ENCODE peak calls at places on chromosomes 6 and 20, in eight cellular contexts. Z is right atrium auricular region, N is astrocyte of the cerebellum, Q is neural progenitor cell, G is heart left ventricle, K is sigmoid colon, D is breast epithelium, V is GM12865. X is an unnamed sample.

GRCh38 chr6:166500246-166500645 is 86.2 kb downstream of the RAMACL start:
- DNase-seq in G (no peak), D (no peak), K (peak), Q (no peak), V (no peak), N (no peak), Z (no peak), X (no peak)

GRCh38 chr6:158040051-158040803 is 58.6 kb downstream of the SYNJ2 start:
- DNase-seq in V (peak), G (no peak), D (no peak), Q (no peak), N (peak), K (peak), Z (no peak), X (peak)

GRCh38 chr20:55424968-55425367 is 580.4 kb downstream of the CBLN4 start:
- DNase-seq in D (no peak), Q (no peak), N (no peak), G (peak), K (no peak), V (no peak), Z (no peak), X (no peak)

GRCh38 chr6:132190815-132191175 is 210.5 kb downstream of the MOXD1 start:
- DNase-seq in Q (no peak), K (no peak), G (no peak), V (no peak), D (no peak), N (peak), Z (no peak), X (peak)

GRCh38 chr6:157756708-157757429 is 66.2 kb upstream of the SNX9 start:
- DNase-seq in Q (peak), Z (peak), N (peak), K (peak), D (peak), G (peak), V (peak), X (peak)

GRCh38 chr20:60389441-60389840 is 431.2 kb downstream of the CDH26 start:
- DNase-seq in N (no peak), Q (no peak), Z (no peak), V (no peak), K (no peak), G (no peak), D (no peak), X (no peak)

GRCh38 chr6:79257381-79258205 is 23.1 kb upstream of the HMGN3 start:
- DNase-seq in N (no peak), Z (no peak), V (no peak), K (no peak), D (no peak), G (no peak), Q (no peak), X (peak)

GRCh38 chr20:60011512-60012507 is 53.6 kb downstream of the CDH26 start:
- DNase-seq in G (no peak), Z (no peak), N (no peak), K (no peak), V (no peak), Q (no peak), D (no peak), X (no peak)

GRCh38 chr6:48036316-48036715 is 74.7 kb downstream of the PTCHD4 start:
- DNase-seq in Z (no peak), V (no peak), G (no peak), Q (no peak), N (peak), D (no peak), K (no peak), X (peak)

GRCh38 chr6:34272022-34272926 is 23.5 kb upstream of the SMIM29 start:
- DNase-seq in Q (no peak), K (no peak), Z (no peak), V (no peak), N (no peak), G (peak), D (no peak), X (no peak)

GRCh38 chr6:147821266-147821665 is 312.8 kb downstream of the SAMD5 start:
- DNase-seq in K (no peak), G (no peak), Q (peak), Z (no peak), V (no peak), D (no peak), N (no peak), X (no peak)

DNA sequence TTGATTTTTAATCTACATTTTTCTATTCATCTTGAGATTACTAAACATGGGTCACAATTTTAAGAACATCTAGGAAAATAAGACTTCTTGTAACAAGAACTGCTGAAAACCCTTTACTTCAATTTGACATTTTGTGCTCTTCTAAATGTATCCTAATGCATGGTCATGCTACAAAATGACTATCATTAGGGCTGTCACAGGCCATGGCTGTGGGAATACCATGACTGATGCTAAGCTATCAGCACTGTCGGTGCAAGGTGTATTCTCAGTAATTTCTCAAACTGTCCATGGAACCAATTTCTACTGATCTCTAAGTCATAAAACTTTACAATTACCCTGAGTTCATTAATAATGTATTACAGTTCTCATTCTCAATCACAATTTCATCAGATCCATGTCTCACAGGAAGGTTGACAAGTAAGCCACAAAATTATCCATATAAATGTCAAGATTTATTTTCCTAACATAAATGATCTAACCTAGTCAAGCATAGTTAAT is 625.3 kb downstream of the EYS start:
- DNase-seq in G (no peak), Q (no peak), Z (no peak), V (no peak), N (no peak), D (no peak), K (no peak), X (no peak)
- TF ChIP-seq CTCF in G (no peak), Q (no peak), Z (no peak), V (no peak), N (no peak), D (no peak), K (no peak), X (no peak)

DNA sequence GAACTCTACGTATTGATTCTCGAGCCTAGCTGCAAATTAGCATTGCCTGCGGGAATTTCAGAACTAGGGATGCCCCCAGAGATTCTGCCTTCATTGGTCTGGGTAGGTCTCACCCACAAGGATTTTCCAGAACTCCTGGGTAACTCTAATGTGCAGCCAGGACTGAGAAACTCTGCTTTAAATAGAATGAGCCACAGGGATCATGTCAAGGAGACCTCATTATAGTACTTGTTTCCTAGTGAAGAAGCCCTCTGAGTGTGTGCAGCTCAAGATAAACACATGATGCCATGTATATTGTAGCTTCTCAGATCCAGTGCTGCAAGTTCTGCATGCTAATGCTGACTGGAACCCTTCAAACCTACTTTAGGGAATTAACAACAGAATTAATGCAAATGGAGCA is 179.2 kb downstream of the PHACTR1 start:
- DNase-seq in Z (no peak), K (no peak), N (no peak), V (no peak), D (no peak), G (no peak), Q (no peak), X (no peak)
- H3K4me3 ChIP-seq in Z (no peak), K (no peak), N (no peak), V (no peak), D (no peak), G (no peak), Q (no peak), X (no peak)

GRCh38 chr6:17169291-17169690 is 67.4 kb downstream of the STMND1 start:
- DNase-seq in D (no peak), G (no peak), Q (no peak), K (no peak), Z (no peak), V (no peak), N (no peak), X (no peak)

GRCh38 chr6:17165383-17165782 is 63.5 kb downstream of the STMND1 start:
- DNase-seq in N (no peak), G (no peak), Z (no peak), K (no peak), D (no peak), Q (no peak), V (no peak), X (peak)

GRCh38 chr6:17173071-17173470 is 71.2 kb downstream of the STMND1 start:
- DNase-seq in K (no peak), Q (no peak), G (no peak), V (no peak), Z (no peak), D (no peak), N (no peak), X (no peak)

GRCh38 chr6:17169701-17170100 is 67.9 kb downstream of the STMND1 start:
- DNase-seq in G (no peak), V (no peak), D (no peak), K (no peak), Z (no peak), Q (no peak), N (no peak), X (no peak)

GRCh38 chr6:17167327-17167979 is 65.6 kb downstream of the STMND1 start:
- DNase-seq in N (no peak), K (no peak), Q (peak), D (no peak), Z (no peak), G (peak), V (peak), X (peak)
- TF ChIP-seq CTCF in N (peak), K (no peak), Q (peak), D (peak), Z (peak), G (peak), V (peak), X (peak)

GRCh38 chr20:44738779-44739477 is 6.7 kb upstream of the KCNK15 start:
- DNase-seq in G (peak), D (peak), N (peak), Q (peak), V (peak), K (no peak), Z (peak), X (peak)
- H3K4me3 ChIP-seq in G (peak), D (no peak), N (no peak), Q (no peak), V (no peak), K (no peak), Z (no peak), X (peak)

GRCh38 chr20:11278461-11278860 is 604.7 kb upstream of the JAG1 start:
- DNase-seq in G (no peak), V (no peak), Z (no peak), N (no peak), Q (no peak), D (no peak), K (no peak), X (no peak)

GRCh38 chr20:11281768-11282167 is 608.0 kb upstream of the JAG1 start:
- DNase-seq in Q (no peak), Z (no peak), N (no peak), V (no peak), G (no peak), K (no peak), D (no peak), X (no peak)

GRCh38 chr20:11275740-11276139 is 601.9 kb upstream of the JAG1 start:
- DNase-seq in V (no peak), Z (no peak), D (no peak), G (no peak), N (no peak), Q (no peak), K (no peak), X (no peak)

GRCh38 chr20:11277170-11277569 is 603.4 kb upstream of the JAG1 start:
- DNase-seq in V (no peak), N (no peak), Q (no peak), D (no peak), K (no peak), Z (no peak), G (no peak), X (no peak)

GRCh38 chr20:11281240-11281639 is 607.4 kb upstream of the JAG1 start:
- DNase-seq in N (no peak), D (no peak), V (no peak), K (no peak), Z (no peak), G (no peak), Q (no peak), X (no peak)
- TF ChIP-seq CTCF in N (no peak), D (no peak), V (no peak), K (no peak), Z (no peak), G (no peak), Q (no peak), X (no peak)

DNA sequence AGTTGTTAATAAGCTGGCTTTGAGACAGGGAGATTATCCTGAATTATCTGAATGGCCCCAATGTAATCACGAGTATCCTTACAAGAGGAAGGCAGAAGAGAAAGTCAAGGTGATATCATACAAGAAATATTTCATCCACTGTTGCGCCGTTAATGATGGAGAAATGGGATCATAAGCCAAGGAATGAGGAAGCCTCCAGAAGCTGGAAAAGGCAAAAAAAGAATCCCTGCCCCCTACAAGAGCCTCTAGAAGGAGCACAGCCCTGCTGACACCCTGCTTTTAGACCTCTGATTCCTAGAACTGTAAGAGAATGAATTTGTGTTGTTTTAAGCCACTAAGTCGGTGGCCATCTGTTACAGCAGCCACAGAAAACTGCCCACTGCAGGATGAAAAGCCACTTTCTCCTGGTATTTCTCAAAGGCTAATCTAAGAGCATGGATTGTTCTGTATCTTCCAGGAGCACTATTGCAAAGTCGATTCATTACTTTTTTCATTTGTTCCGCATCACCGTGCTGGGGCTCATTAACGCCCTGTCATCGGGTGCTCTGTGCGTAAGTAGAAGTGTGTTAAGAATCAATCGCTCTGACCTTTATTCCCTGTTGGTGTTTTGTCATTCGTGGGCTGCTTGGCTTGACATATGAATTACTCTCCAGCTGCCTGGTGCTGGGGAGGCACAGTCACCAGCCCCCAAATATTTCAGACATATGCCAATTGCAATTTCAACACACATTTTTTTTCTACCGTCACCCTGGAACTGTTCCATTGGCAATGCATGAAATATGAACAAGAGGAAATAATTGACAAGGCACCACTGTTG is 117.0 kb downstream of the PCSK2 start:
- DNase-seq in N (no peak), V (no peak), K (no peak), D (no peak), G (no peak), Z (no peak), Q (no peak), X (no peak)
- H3K4me3 ChIP-seq in N (no peak), V (no peak), K (no peak), D (no peak), G (no peak), Z (no peak), Q (no peak), X (no peak)

DNA sequence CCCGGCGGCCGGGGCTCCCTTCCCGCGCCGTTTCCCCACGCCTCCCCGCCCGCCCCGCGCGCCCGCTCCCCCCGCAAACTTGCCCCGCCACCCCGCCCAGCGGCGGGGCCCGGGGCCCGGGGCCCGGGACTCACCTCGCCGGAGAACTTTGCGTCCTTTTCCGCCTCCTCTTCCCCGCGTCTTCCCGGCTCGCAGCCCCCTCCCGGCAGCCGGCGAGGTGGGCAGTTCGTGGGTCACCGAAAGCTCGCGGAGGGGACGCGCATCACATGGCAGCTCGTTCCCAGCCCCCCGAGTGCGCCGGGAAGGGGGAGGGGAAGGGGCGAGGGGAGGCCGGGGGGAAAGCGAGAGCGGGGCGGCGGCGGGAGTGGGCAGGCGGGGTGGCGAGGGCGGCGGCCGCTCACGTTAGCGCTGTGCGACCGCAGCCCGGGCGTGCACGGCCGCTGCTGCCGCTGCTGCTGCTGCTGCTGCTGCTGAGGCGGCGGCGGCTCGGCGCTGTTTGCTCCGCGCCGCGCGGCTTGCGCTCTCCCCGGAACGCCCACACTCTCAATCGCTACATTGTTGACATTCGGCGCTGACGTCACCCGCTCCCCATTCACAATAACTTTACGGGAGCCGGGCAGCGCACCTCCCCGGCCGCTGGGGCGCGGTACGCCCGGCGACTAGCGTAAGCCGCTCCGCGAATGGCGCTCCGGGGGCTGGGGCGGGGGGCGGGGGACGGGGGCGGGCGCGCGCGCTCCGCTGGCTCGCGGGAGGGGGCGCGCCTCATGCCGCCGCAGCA is at the start of gene BACH2:
- DNase-seq in N (peak), Q (peak), Z (peak), V (peak), K (peak), G (peak), D (peak), X (peak)
- TF ChIP-seq CTCF in N (peak), Q (no peak), Z (peak), V (no peak), K (no peak), G (no peak), D (no peak), X (peak)

GRCh38 chr20:2624190-2624589 is 28.2 kb upstream of the NOP56 start:
- DNase-seq in D (no peak), V (no peak), K (peak), Z (peak), G (no peak), Q (no peak), N (no peak), X (peak)
- H3K4me3 ChIP-seq in D (no peak), V (no peak), K (no peak), Z (no peak), G (no peak), Q (no peak), N (no peak), X (no peak)